ENCODE peak calls at places on chromosomes 11 and 22, in five cellular contexts. B is hypothalamus, I is ELF-1, C is psoas muscle, A is lower leg skin. Z is an unnamed sample.

GRCh38 chr11:33620423-33621120 is 80.1 kb downstream of the C11orf91 start:
- DNase-seq in C (no peak), A (no peak), I (no peak), B (no peak), Z (no peak)

GRCh38 chr11:130179396-130180306 is 20.1 kb downstream of the ST14 start:
- DNase-seq in I (no peak), B (no peak), A (no peak), C (no peak), Z (peak; percentile 39)

GRCh38 chr11:47616726-47617416 is 22.7 kb upstream of the C1QTNF4 start:
- DNase-seq in I (peak; percentile 54), C (no peak), A (peak; percentile 57), B (peak; percentile 42), Z (peak; percentile 35)

GRCh38 chr11:82718307-82718706 is 15.4 kb downstream of the FAM181B start:
- DNase-seq in B (peak; percentile 62), A (no peak), C (no peak), I (peak; percentile 55), Z (no peak)

GRCh38 chr11:34339149-34340064 is 18.4 kb downstream of the ABTB2 start:
- DNase-seq in C (no peak), I (no peak), B (no peak), A (no peak), Z (no peak)

GRCh38 chr22:18032455-18033101 is 8.2 kb upstream of the MICAL3 start:
- DNase-seq in C (no peak), B (no peak), A (no peak), I (peak; percentile 23), Z (no peak)

GRCh38 chr11:122727101-122727929 is 71.8 kb downstream of the UBASH3B start:
- DNase-seq in A (no peak), I (no peak), B (no peak), C (no peak), Z (no peak)

GRCh38 chr11:45473491-45473890 is 187.3 kb upstream of the SYT13 start:
- DNase-seq in B (no peak), A (no peak), C (no peak), I (peak; percentile 10), Z (no peak)

GRCh38 chr11:33616552-33616951 is 84.1 kb downstream of the C11orf91 start:
- DNase-seq in I (no peak), C (no peak), B (no peak), A (no peak), Z (no peak)

GRCh38 chr11:114348200-114349191 is 51.8 kb downstream of the C11orf71 start:
- DNase-seq in C (no peak), A (peak; percentile 65), I (peak; percentile 85), B (peak; percentile 5), Z (peak; percentile 50)

GRCh38 chr22:39114157-39114511 is 17.1 kb downstream of the APOBEC3H start:
- DNase-seq in B (no peak), C (no peak), A (no peak), I (peak; percentile 51), Z (no peak)

GRCh38 chr11:12715131-12715530 is 40.9 kb downstream of the TEAD1 start:
- DNase-seq in B (no peak), A (no peak), C (no peak), I (peak; percentile 52), Z (no peak)

GRCh38 chr11:122656073-122656630 is 630 bp downstream of the UBASH3B start:
- DNase-seq in C (peak; percentile 64), B (peak; percentile 58), A (no peak), I (no peak), Z (peak; percentile 33)

GRCh38 chr11:61095022-61095421 is 7.3 kb upstream of the CD5 start:
- DNase-seq in I (no peak), B (no peak), A (no peak), C (no peak), Z (no peak)

GRCh38 chr11:2264366-2265011 is 5.9 kb downstream of the ASCL2 start:
- DNase-seq in B (no peak), C (no peak), I (no peak), A (no peak), Z (no peak)

GRCh38 chr11:16030664-16031063 is 325.7 kb downstream of the SOX6 start:
- DNase-seq in I (no peak), C (no peak), B (no peak), A (no peak), Z (no peak)

GRCh38 chr22:49513358-49513851 is 314.3 kb downstream of the BRD1 start:
- DNase-seq in B (no peak), C (no peak), A (no peak), I (peak; percentile 27), Z (no peak)

GRCh38 chr22:49544286-49544685 is 283.4 kb downstream of the BRD1 start:
- DNase-seq in A (no peak), B (no peak), I (peak; percentile 62), C (no peak), Z (no peak)

GRCh38 chr11:58629857-58630256 is 7.4 kb downstream of the CNTF start:
- DNase-seq in C (no peak), A (no peak), I (peak; percentile 26), B (no peak), Z (no peak)

GRCh38 chr22:36806824-36807223 is 10.0 kb downstream of the PVALB start:
- DNase-seq in I (no peak), A (no peak), B (no peak), C (no peak), Z (no peak)